ENCODE peak calls at places on chromosomes 16 and 17, in four cellular contexts. A is neural progenitor cell, H is astrocyte, Q is fibroblast of pulmonary artery. N is an unnamed sample.

GRCh38 chr17:72408122-72408382 is 287.2 kb downstream of the SOX9 start:
- DNase-seq in A (no peak), H (no peak), Q (no peak), N (no peak)

GRCh38 chr17:28726912-28727726 is 1.1 kb upstream of the TLCD1 start:
- DNase-seq in A (peak), H (peak), Q (peak), N (peak)

GRCh38 chr17:55420776-55421178 is 858 bp downstream of the MMD start:
- DNase-seq in A (peak), H (no peak), Q (no peak), N (no peak)

GRCh38 chr17:27573971-27574525 is 56.9 kb upstream of the LGALS9 start:
- DNase-seq in A (no peak), H (peak), Q (peak), N (peak)

GRCh38 chr16:68077866-68078725 is 7.1 kb upstream of the NFATC3 start:
- DNase-seq in A (no peak), H (no peak), Q (no peak), N (no peak)

GRCh38 chr16:69410285-69410990 is 14.0 kb upstream of the CYB5B start:
- DNase-seq in A (no peak), H (peak), Q (peak), N (peak)

GRCh38 chr17:61457226-61457983 is 5.2 kb downstream of the TBX4 start:
- DNase-seq in A (peak), H (no peak), Q (no peak), N (no peak)

GRCh38 chr17:3886776-3887175 is 6.1 kb downstream of the CAMKK1 start:
- DNase-seq in A (no peak), H (no peak), Q (no peak), N (no peak)

GRCh38 chr17:59649886-59650285 is 30.2 kb downstream of the CLTC start:
- DNase-seq in A (no peak), H (no peak), Q (no peak), N (no peak)

GRCh38 chr17:30021708-30022317 is 80.4 kb downstream of the EFCAB5 start:
- DNase-seq in A (peak), H (peak), Q (peak), N (peak)

GRCh38 chr17:65558683-65559311 is 2.7 kb downstream of the AXIN2 start:
- DNase-seq in A (peak), H (no peak), Q (no peak), N (no peak)

GRCh38 chr17:65556910-65557348 is 4.5 kb downstream of the AXIN2 start:
- DNase-seq in A (no peak), H (no peak), Q (no peak), N (no peak)

GRCh38 chr17:65558311-65558682 is 3.2 kb downstream of the AXIN2 start:
- DNase-seq in A (no peak), H (no peak), Q (no peak), N (no peak)

GRCh38 chr17:65556014-65556909 is 5.2 kb downstream of the AXIN2 start:
- DNase-seq in A (peak), H (no peak), Q (peak), N (peak)

GRCh38 chr17:65557349-65558310 is 3.8 kb downstream of the AXIN2 start:
- DNase-seq in A (no peak), H (peak), Q (peak), N (peak)
- H3K4me3 ChIP-seq in A (peak), H (peak), Q (peak), N (peak)

DNA sequence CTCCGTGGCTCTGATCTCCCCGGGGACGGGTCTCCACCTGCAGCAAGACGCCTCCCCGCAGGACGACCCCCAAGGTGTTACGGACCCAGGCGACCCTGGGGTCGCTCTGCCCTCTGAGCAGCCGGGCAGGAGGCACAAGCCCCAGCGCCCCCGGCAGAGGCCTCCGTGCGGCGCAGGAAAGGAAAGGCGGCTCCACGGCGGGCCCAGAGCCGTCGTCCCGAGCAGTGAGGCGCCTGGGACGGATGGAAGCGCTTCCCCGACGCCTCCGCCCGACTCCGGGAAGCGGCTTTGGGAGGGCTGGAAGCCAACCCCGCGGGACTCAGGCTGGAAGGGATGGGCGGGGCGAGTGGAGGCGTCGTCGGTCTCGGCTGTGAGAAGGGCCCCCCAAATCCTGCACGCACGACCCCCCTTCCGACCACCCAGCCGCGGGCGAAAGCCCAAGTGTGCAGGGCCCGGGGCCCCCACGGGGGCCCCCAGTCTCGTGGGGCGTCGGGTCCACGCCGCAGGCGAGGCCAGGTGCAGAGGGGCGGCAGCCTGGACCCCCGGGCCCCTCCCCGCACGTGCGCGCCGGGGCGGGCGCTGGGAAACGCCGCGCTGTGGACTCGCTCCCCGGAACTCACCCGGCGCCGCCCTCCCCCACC is 32.7 kb upstream of the RPH3AL start:
- DNase-seq in A (peak), H (no peak), Q (no peak), N (no peak)
- TF ChIP-seq CTCF in A (peak), H (no peak), Q (no peak), N (no peak)

GRCh38 chr16:4096509-4096908 is 19.7 kb downstream of the ADCY9 start:
- DNase-seq in A (no peak), H (no peak), Q (no peak), N (no peak)
- H3K4me3 ChIP-seq in A (no peak), H (no peak), Q (no peak), N (no peak)

GRCh38 chr17:41620583-41621434 is 3.6 kb downstream of the KRT17 start:
- DNase-seq in A (no peak), H (no peak), Q (peak), N (peak)

GRCh38 chr17:41625602-41626001 is 1.2 kb upstream of the KRT17 start:
- DNase-seq in A (no peak), H (no peak), Q (no peak), N (no peak)

GRCh38 chr17:41621916-41622315 is 2.5 kb downstream of the KRT17 start:
- DNase-seq in A (no peak), H (no peak), Q (no peak), N (no peak)

GRCh38 chr17:41627316-41628072 is 3.1 kb upstream of the KRT17 start:
- DNase-seq in A (no peak), H (no peak), Q (no peak), N (no peak)

DNA sequence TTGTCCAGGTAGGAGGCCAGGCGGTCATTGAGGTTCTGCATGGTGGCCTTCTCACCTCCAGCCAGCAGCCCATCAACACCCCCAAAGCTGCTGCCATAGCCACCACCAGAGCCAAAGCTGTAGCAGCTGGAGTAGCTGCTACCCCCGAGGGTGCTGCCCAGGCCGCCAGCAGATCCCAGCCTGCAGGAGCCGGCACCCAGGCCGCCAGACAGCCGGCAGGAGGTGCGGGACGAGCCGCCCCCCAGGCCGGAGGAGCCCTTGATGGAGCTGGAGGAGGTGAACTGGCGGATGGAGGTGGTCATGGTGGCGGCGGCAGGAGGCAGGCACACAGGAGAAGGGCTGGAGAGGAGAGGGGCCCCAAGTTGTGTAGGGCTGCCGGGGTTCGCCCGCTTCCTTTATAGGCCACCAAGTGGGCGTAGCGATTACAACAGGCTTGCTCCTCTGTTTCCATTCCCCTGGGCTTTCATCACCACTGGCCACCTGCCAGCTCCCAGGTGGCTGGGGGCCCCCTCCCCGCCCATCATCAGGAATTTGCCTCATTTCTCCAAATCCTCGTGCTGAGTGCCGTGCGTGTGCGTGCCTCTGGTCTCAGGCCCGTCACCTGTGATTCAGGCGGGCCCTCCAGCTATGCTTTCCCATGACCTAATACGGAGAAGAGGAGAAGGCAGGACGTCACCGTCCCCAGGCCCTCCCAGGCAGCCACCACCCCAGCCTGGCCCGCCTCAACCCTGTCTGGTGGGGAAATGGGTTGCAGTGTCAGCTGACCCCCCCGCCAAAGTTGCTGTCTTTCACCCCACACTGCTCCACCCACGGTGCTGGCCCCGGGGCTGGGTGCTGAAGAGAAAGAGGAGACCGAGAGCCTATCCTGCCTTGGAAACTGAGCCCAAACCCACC is at the start of gene KRT17:
- DNase-seq in A (no peak), H (no peak), Q (no peak), N (no peak)
- TF ChIP-seq CTCF in A (no peak), H (no peak), Q (no peak), N (no peak)

DNA sequence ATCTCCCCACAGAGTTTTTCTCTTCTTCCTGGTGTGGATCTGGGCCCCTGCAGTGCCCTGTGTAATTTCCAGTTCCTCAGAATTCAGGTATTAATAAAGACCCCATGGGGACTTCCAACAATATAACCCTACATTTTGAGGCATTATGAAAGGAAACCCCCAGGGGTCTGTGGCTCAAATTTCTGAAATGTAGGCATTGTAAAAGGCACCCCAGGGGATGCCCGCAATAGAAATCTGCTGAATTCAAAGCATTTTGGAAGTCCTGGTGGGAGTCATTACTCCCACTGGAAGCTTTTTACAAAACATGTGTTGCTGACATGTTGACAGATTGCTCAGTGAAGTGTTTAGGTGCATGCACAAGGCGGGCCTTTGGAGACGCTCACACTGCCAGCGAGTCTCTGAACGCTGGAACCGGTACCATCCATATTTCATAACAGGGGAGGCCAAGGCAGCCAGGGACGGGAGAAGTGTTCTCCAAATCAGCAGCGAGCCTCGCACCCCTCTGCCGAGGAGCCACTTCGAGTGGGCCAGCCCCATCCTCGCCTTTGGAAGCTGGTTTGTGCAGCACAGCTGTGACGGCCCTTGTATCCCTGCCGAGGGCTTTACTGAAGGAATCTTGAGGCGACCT is 153.9 kb downstream of the ZNF423 start:
- DNase-seq in A (peak), H (peak), Q (peak), N (peak)
- H3K4me3 ChIP-seq in A (peak), H (no peak), Q (no peak), N (no peak)

GRCh38 chr16:76913046-76913445 is 277.9 kb upstream of the MON1B start:
- DNase-seq in A (no peak), H (no peak), Q (peak), N (peak)
- TF ChIP-seq CTCF in A (no peak), H (no peak), Q (no peak), N (no peak)

DNA sequence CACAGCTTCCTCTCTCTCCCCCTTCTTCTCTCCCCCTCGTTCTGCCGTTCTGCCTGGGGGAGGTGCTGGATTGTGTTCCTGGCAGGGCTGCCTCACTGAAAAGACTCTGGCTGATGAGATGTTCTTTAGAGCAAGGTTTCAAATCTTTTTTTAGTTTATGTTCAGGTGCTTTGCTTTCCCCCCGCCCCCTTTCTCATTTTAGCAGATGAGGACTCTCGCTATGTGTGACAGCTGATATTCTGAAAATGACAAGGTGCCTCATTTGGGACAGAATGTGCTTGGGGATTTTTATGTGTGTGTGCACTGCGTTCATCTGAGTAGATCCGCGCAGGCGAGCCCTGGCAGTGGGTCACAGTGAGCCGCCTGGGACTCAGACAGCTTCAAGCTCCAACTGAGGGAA is 205.9 kb downstream of the HS3ST4 start:
- DNase-seq in A (no peak), H (no peak), Q (no peak), N (no peak)
- H3K4me3 ChIP-seq in A (no peak), H (no peak), Q (no peak), N (no peak)